ENCODE peak calls at places on chromosome 10, in seven cellular contexts. G is brain microvascular endothelial cell, L is heart right ventricle, Y is AG09309, E is left ventricle myocardium inferior, X is choroid plexus epithelial cell, M is fibroblast of mammary gland. I is an unnamed sample.

GRCh38 chr10:75244487-75245353 is 9.0 kb upstream of the COMTD1 start:
- DNase-seq in G (no peak), M (no peak), X (no peak), Y (no peak), E (no peak), L (no peak), I (no peak)

GRCh38 chr10:78621183-78621789 is 447.5 kb upstream of the ZMIZ1 start:
- DNase-seq in E (no peak), G (no peak), L (no peak), M (no peak), X (peak; percentile 43), Y (no peak), I (no peak)

GRCh38 chr10:21935439-21936023 is 68.0 kb downstream of the DNAJC1 start:
- DNase-seq in M (no peak), L (no peak), Y (no peak), X (no peak), E (no peak), G (no peak), I (no peak)

GRCh38 chr10:126504051-126504760 is 115.9 kb upstream of the ADAM12 start:
- DNase-seq in G (peak; percentile 61), M (peak; percentile 76), E (peak; percentile 16), X (peak; percentile 84), L (peak; percentile 28), Y (peak; percentile 27), I (peak; percentile 3)

GRCh38 chr10:69862882-69863530 is 61.3 kb downstream of the COL13A1 start:
- DNase-seq in E (no peak), G (no peak), M (no peak), Y (no peak), L (no peak), X (no peak), I (no peak)

GRCh38 chr10:5089869-5090268 is 4.3 kb upstream of the AKR1C3 start:
- DNase-seq in L (no peak), X (peak; percentile 58), G (peak; percentile 24), Y (no peak), M (peak; percentile 51), E (no peak), I (no peak)

GRCh38 chr10:109889867-109890266 is 33.4 kb downstream of the XPNPEP1 start:
- DNase-seq in L (no peak), E (no peak), X (peak; percentile 89), M (peak; percentile 87), Y (peak; percentile 45), G (peak; percentile 89), I (no peak)

GRCh38 chr10:58706836-58707235 is 194.2 kb downstream of the BICC1 start:
- DNase-seq in X (no peak), E (no peak), M (no peak), L (no peak), G (no peak), Y (no peak), I (no peak)

GRCh38 chr10:78896169-78896931 is 172.4 kb upstream of the ZMIZ1 start:
- DNase-seq in L (no peak), X (no peak), M (no peak), Y (no peak), G (no peak), E (no peak), I (no peak)

GRCh38 chr10:49285232-49285631 is 13.7 kb upstream of the C10orf71 start:
- DNase-seq in E (no peak), Y (no peak), X (peak; percentile 14), M (peak; percentile 36), G (no peak), L (no peak), I (no peak)

GRCh38 chr10:68957654-68958053 is 1.7 kb downstream of the DDX21 start:
- DNase-seq in Y (no peak), L (no peak), M (peak; percentile 44), E (no peak), X (peak; percentile 23), G (no peak), I (no peak)

GRCh38 chr10:131134001-131134576 is 177.4 kb downstream of the TCERG1L start:
- DNase-seq in G (no peak), X (no peak), E (no peak), M (no peak), L (no peak), Y (no peak), I (no peak)

GRCh38 chr10:62517252-62517651 is 143.1 kb downstream of the ZNF365 start:
- DNase-seq in E (no peak), Y (no peak), L (no peak), M (no peak), X (no peak), G (no peak), I (no peak)

GRCh38 chr10:126197036-126197543 is 191.2 kb downstream of the ADAM12 start:
- DNase-seq in L (no peak), E (no peak), M (no peak), X (no peak), Y (no peak), G (no peak), I (no peak)

GRCh38 chr10:69060127-69060798 is 27.6 kb upstream of the SRGN start:
- DNase-seq in E (no peak), X (no peak), G (no peak), L (no peak), Y (no peak), M (no peak), I (no peak)

GRCh38 chr10:124053971-124054370 is 39.4 kb downstream of the CHST15 start:
- DNase-seq in Y (no peak), L (no peak), G (no peak), X (peak; percentile 9), M (peak; percentile 49), E (no peak), I (no peak)

GRCh38 chr10:132836248-132836831 is 50.4 kb upstream of the NKX6-2 start:
- DNase-seq in G (no peak), M (no peak), X (no peak), L (no peak), Y (no peak), E (peak; percentile 48), I (no peak)

GRCh38 chr10:26574783-26575182 is 122.7 kb upstream of the PDSS1 start:
- DNase-seq in E (no peak), L (no peak), G (no peak), X (no peak), M (no peak), Y (no peak), I (peak; percentile 71)

GRCh38 chr10:78736926-78737618 is 331.7 kb upstream of the ZMIZ1 start:
- DNase-seq in L (no peak), X (no peak), G (no peak), E (no peak), M (no peak), Y (no peak), I (no peak)

GRCh38 chr10:5524721-5525531 is at the start of gene CALML3:
- DNase-seq in M (no peak), E (no peak), Y (no peak), X (no peak), L (no peak), G (no peak), I (no peak)

GRCh38 chr10:101311440-101312067 is 42.4 kb upstream of the BTRC start:
- DNase-seq in Y (no peak), G (no peak), X (no peak), E (no peak), L (no peak), M (no peak), I (no peak)

GRCh38 chr10:69864321-69864720 is 62.6 kb downstream of the COL13A1 start:
- DNase-seq in M (peak; percentile 95), Y (peak; percentile 78), X (peak; percentile 92), E (no peak), L (no peak), G (peak; percentile 86), I (no peak)

GRCh38 chr10:23514321-23514720 is 75.4 kb downstream of the OTUD1 start:
- DNase-seq in X (no peak), E (no peak), Y (no peak), G (no peak), L (no peak), M (peak; percentile 10), I (no peak)

GRCh38 chr10:69558559-69558958 is 14.7 kb downstream of the NEUROG3 start:
- DNase-seq in E (no peak), X (no peak), G (no peak), M (no peak), Y (no peak), L (no peak), I (no peak)

GRCh38 chr10:126524526-126524925 is 136.2 kb upstream of the ADAM12 start:
- DNase-seq in Y (no peak), L (no peak), X (no peak), G (no peak), M (no peak), E (no peak), I (no peak)

GRCh38 chr10:99232357-99232999 is 3.2 kb downstream of the HPSE2 start:
- DNase-seq in G (no peak), L (no peak), E (no peak), M (peak; percentile 8), X (no peak), Y (no peak), I (no peak)
- H3K4me3 ChIP-seq in G (no peak overlapping the region), L (no peak overlapping the region), E (peak overlapping the region; percentile 65), M (no peak overlapping the region), X (no peak overlapping the region), Y (no peak overlapping the region), I (no peak overlapping the region)

GRCh38 chr10:24952146-24952700 is at the start of gene PRTFDC1:
- DNase-seq in M (no peak), Y (no peak), E (peak; percentile 56), L (peak; percentile 40), X (peak; percentile 33), G (no peak), I (no peak)

GRCh38 chr10:24950439-24950838 is 2.0 kb downstream of the PRTFDC1 start:
- DNase-seq in G (no peak), E (no peak), L (no peak), X (no peak), M (no peak), Y (no peak), I (no peak)

GRCh38 chr10:24953350-24954074 is 1.1 kb upstream of the PRTFDC1 start:
- DNase-seq in L (no peak), M (peak; percentile 89), X (peak; percentile 49), Y (peak; percentile 46), E (no peak), G (no peak), I (no peak)

GRCh38 chr10:24951201-24952145 is 933 bp downstream of the PRTFDC1 start:
- DNase-seq in E (no peak), G (no peak), Y (no peak), X (peak; percentile 59), L (peak; percentile 24), M (peak; percentile 56), I (no peak)

GRCh38 chr10:24952701-24953349 is 419 bp upstream of the PRTFDC1 start:
- DNase-seq in Y (no peak), G (peak; percentile 20), E (peak; percentile 42), M (peak; percentile 81), X (peak; percentile 47), L (peak; percentile 54), I (no peak)
- TF ChIP-seq CTCF in Y (no peak), G (no peak), E (peak; percentile 61), M (no peak), X (peak; percentile 11), L (peak; percentile 55), I (peak; percentile 49)

GRCh38 chr10:28179006-28179405 is 123.9 kb downstream of the MPP7 start:
- DNase-seq in Y (no peak), G (no peak), M (no peak), L (no peak), E (no peak), X (no peak), I (no peak)
- H3K4me3 ChIP-seq in Y (no peak overlapping the region), G (no peak overlapping the region), M (no peak overlapping the region), L (no peak overlapping the region), E (peak overlapping the region; percentile 36), X (no peak overlapping the region), I (no peak overlapping the region)

DNA sequence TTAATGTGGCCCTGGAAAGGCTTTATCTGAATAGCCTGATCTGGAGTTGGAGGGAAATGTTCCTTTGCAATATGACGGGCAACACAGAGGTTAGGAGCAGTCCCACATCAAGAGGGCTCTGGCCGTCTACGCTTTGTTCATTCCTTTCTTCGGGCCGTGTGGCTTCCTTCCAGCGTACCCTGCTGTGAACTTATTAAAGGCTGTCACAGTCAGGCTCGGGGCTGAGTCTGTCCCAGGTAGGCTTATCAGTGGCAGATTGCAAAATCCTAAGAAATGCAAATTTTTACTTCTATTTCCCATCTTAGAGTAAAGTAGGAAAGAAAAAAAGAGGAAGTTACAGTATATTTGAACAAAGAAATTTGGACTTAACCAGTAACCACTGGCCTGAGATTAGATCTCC is 453.1 kb upstream of the MKI67 start:
- DNase-seq in Y (no peak), E (no peak), X (no peak), G (no peak), L (no peak), M (no peak), I (no peak)
- TF ChIP-seq CTCF in Y (no peak), E (no peak), X (no peak), G (no peak), L (no peak), M (no peak), I (no peak)

I was measured in GM12864.